ENCODE peak calls at places on chromosome 4, in four cellular contexts. One of them, this sample, is unnamed. For H3K4me1, the result is how much of the 10 kb centered on the place peaks cover.

GRCh38 chr4:181601118-181601517 is 642.1 kb upstream of the TENM3 start:
- DNase-seq in ovary: no peak
- DNase-seq in endodermal cell: no peak
- DNase-seq in pancreas: no peak
- DNase-seq in this sample: no peak

GRCh38 chr4:112266823-112267222 is 18.9 kb downstream of the TIFA start:
- DNase-seq in ovary: no peak
- DNase-seq in endodermal cell: no peak
- DNase-seq in pancreas: no peak
- DNase-seq in this sample: no peak

GRCh38 chr4:149885896-149886295 is 70.3 kb upstream of the IQCM start:
- DNase-seq in endodermal cell: no peak
- DNase-seq in pancreas: no peak
- DNase-seq in ovary: no peak
- DNase-seq in this sample: no peak

GRCh38 chr4:169236901-169237626 is 33.7 kb downstream of the SH3RF1 start:
- DNase-seq in ovary: no peak
- DNase-seq in pancreas: no peak
- DNase-seq in endodermal cell: no peak
- DNase-seq in this sample: no peak

GRCh38 chr4:183765121-183765990 is 106.3 kb downstream of the TRAPPC11 start:
- DNase-seq in pancreas: no peak
- DNase-seq in ovary: no peak
- DNase-seq in endodermal cell: no peak
- DNase-seq in this sample: no peak

GRCh38 chr4:38565271-38566199 is 98.5 kb upstream of the KLF3 start:
- DNase-seq in ovary: no peak
- DNase-seq in endodermal cell: no peak
- DNase-seq in pancreas: no peak
- DNase-seq in this sample: peak

GRCh38 chr4:17232575-17233253 is 279.2 kb downstream of the QDPR start:
- DNase-seq in endodermal cell: no peak
- DNase-seq in ovary: no peak
- DNase-seq in pancreas: no peak
- DNase-seq in this sample: no peak

GRCh38 chr4:13411942-13412341 is 72.2 kb downstream of the RAB28 start:
- DNase-seq in endodermal cell: no peak
- DNase-seq in ovary: no peak
- DNase-seq in pancreas: no peak
- DNase-seq in this sample: no peak

GRCh38 chr4:176817222-176817621 is 24.5 kb upstream of the VEGFC start:
- DNase-seq in endodermal cell: no peak
- DNase-seq in ovary: no peak
- DNase-seq in pancreas: no peak
- DNase-seq in this sample: no peak

GRCh38 chr4:108029321-108029720 is 39.6 kb downstream of the HADH start:
- DNase-seq in ovary: no peak
- DNase-seq in endodermal cell: no peak
- DNase-seq in pancreas: no peak
- DNase-seq in this sample: no peak

GRCh38 chr4:139658185-139658584 is 7.4 kb upstream of the MGST2 start:
- DNase-seq in endodermal cell: peak
- DNase-seq in pancreas: no peak
- DNase-seq in ovary: no peak
- DNase-seq in this sample: no peak

GRCh38 chr4:97587912-97588311 is 555.4 kb downstream of the STPG2 start:
- DNase-seq in ovary: no peak
- DNase-seq in pancreas: no peak
- DNase-seq in endodermal cell: no peak
- DNase-seq in this sample: no peak

GRCh38 chr4:155780773-155781172 is 22.0 kb downstream of the GUCY1B1 start:
- DNase-seq in ovary: no peak
- DNase-seq in endodermal cell: no peak
- DNase-seq in pancreas: no peak
- DNase-seq in this sample: no peak

GRCh38 chr4:25484243-25484721 is 107.2 kb downstream of the ANAPC4 start:
- DNase-seq in pancreas: no peak
- DNase-seq in endodermal cell: no peak
- DNase-seq in ovary: no peak
- DNase-seq in this sample: no peak
- H3K4me1 ChIP-seq in pancreas: under half
- H3K4me1 ChIP-seq in endodermal cell: under half
- H3K4me1 ChIP-seq in ovary: under half
- H3K4me1 ChIP-seq in this sample: under half

GRCh38 chr4:137125011-137125410 is 407.3 kb downstream of the PCDH18 start:
- DNase-seq in endodermal cell: no peak
- DNase-seq in ovary: no peak
- DNase-seq in pancreas: no peak
- DNase-seq in this sample: no peak
- H3K4me3 ChIP-seq in endodermal cell: no peak
- H3K4me3 ChIP-seq in ovary: peak
- H3K4me3 ChIP-seq in pancreas: peak
- H3K4me3 ChIP-seq in this sample: no peak

DNA sequence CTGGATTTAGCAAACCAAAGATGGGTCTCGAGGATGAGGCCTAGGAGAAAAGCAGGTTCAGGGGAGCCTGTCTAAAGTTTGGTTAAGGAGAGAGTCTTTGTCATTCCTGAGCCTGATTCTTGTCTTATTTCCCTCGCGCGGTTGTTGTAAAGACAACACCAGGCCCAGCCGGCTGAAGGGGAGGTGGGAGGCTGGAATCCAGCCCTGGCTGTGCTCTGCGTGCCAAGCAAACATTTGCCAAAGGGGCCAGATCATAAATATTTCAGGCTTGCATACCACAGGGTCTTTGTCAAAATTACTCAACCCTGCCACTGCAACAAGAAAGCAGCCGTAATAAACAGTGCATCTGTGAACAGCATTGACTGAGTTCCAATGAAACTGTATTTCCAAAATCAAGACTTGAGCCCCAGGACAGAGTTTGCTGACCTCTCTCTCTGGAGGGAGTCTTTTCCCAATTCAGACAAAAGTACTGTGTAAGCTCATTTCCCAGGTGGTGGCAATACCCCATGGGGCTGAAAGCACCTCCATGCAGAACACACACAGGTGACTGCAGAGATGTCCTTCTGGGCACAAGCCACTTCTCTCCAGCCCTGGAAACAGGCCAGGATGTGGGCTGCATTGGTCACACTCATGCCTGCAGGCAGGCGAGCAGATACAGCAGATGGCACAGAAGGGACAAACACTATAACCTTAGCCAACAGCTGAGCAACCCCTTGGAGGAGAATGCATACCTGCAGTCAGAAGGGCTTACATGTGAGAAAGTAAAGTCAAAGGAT is 320.3 kb downstream of the STK32B start:
- DNase-seq in pancreas: peak
- DNase-seq in ovary: no peak
- DNase-seq in endodermal cell: no peak
- DNase-seq in this sample: no peak
- H3K4me1 ChIP-seq in pancreas: under half
- H3K4me1 ChIP-seq in ovary: under half
- H3K4me1 ChIP-seq in endodermal cell: under half
- H3K4me1 ChIP-seq in this sample: under half

DNA sequence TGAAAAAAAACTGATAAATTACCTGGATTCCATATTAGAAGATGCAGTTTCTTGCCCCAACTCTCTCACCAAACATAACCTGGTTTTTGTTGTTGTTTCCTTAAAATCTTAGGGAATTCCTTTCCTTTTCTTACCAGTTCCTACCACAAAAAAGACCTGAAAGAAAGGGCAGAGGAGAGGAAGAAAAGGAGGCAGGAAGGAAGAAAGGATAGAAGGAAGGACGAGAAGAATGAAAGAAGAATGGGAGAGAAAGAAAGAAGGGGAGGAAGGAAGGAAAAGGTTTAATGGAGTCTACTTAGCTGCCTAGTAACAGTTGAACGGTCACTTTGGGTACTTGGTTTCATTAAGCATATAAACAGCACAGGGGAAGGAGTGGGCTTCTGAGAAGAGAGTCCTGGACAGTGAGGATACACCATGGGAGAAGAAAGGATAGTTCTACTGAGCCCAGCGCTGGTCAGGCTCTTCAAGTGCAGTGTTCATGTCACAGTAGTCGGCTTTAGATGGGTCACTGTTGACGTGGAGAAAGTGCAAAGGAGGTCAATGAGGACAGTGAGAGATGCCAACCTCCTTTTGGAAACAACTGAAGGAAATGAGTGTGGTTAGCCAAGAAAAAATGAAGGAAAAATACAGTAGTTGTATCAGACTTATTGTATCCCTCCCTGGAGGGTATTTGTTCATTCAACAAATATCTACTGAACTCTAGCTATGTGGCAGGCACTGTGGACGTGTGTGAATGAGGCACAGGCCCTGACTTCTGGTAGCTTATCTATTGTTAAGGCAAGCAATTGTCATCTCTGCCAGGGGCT is 1.1 kb upstream of the CHIC2 start:
- DNase-seq in pancreas: no peak
- DNase-seq in endodermal cell: no peak
- DNase-seq in ovary: no peak
- DNase-seq in this sample: no peak
- H3K4me3 ChIP-seq in pancreas: peak
- H3K4me3 ChIP-seq in endodermal cell: peak
- H3K4me3 ChIP-seq in ovary: peak
- H3K4me3 ChIP-seq in this sample: no peak

DNA sequence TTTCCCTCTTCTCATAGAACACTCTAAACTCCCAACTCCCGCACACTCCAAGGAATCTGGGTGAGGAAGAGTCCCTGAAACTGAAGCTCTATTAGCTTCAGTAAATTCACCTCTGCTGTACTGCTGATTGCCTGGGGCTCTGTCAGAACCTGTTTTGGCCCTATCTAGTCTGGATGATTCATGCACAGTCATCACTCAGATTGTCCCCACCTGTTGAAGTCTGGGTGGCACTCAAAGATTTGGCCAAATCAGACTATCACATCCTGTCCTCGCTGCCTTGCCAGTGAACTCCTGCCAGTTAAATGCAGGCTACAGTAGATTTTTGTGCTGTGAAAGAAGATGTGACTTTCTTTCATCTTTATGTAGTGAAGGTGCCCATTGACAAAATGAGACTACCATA is 63.5 kb upstream of the EMCN start:
- DNase-seq in pancreas: no peak
- DNase-seq in endodermal cell: no peak
- DNase-seq in ovary: no peak
- DNase-seq in this sample: no peak
- H3K4me1 ChIP-seq in pancreas: under half
- H3K4me1 ChIP-seq in endodermal cell: under half
- H3K4me1 ChIP-seq in ovary: under half
- H3K4me1 ChIP-seq in this sample: under half

GRCh38 chr4:56821394-56822263 is at the start of gene SPINK2:
- DNase-seq in ovary: no peak
- DNase-seq in pancreas: peak
- DNase-seq in endodermal cell: peak
- DNase-seq in this sample: peak
- H3K4me3 ChIP-seq in ovary: peak
- H3K4me3 ChIP-seq in pancreas: peak
- H3K4me3 ChIP-seq in endodermal cell: peak
- H3K4me3 ChIP-seq in this sample: peak